ENCODE peak calls at places on chromosomes 16 and 17, in nine cellular contexts. One of them, this sample, is unnamed.

GRCh38 chr16:46638947-46639925 is 18.1 kb upstream of the SHCBP1 start:
- DNase-seq in A549: no peak
- DNase-seq in stomach: no peak
- DNase-seq in GM10248: no peak
- DNase-seq in NB4: no peak
- DNase-seq in bronchial epithelial cell: peak; percentile 50
- DNase-seq in colonic mucosa: no peak
- DNase-seq in WTC11: no peak
- DNase-seq in fibroblast of villous mesenchyme: no peak
- DNase-seq in this sample: no peak

GRCh38 chr17:71327376-71328059 is 793.3 kb upstream of the SOX9 start:
- DNase-seq in A549: no peak
- DNase-seq in stomach: no peak
- DNase-seq in GM10248: no peak
- DNase-seq in NB4: no peak
- DNase-seq in bronchial epithelial cell: peak; percentile 51
- DNase-seq in colonic mucosa: no peak
- DNase-seq in WTC11: no peak
- DNase-seq in fibroblast of villous mesenchyme: peak; percentile 14
- DNase-seq in this sample: no peak

GRCh38 chr17:73278465-73279453 is 17.1 kb upstream of the CPSF4L start:
- DNase-seq in A549: no peak
- DNase-seq in stomach: peak; percentile 51
- DNase-seq in GM10248: no peak
- DNase-seq in NB4: no peak
- DNase-seq in bronchial epithelial cell: peak; percentile 29
- DNase-seq in colonic mucosa: peak; percentile 82
- DNase-seq in WTC11: no peak
- DNase-seq in fibroblast of villous mesenchyme: peak; percentile 34
- DNase-seq in this sample: no peak

GRCh38 chr17:18004901-18005305 is 32.2 kb downstream of the DRC3 start:
- DNase-seq in A549: peak; percentile 80
- DNase-seq in stomach: no peak
- DNase-seq in GM10248: no peak
- DNase-seq in NB4: no peak
- DNase-seq in bronchial epithelial cell: no peak
- DNase-seq in colonic mucosa: no peak
- DNase-seq in WTC11: peak; percentile 47
- DNase-seq in fibroblast of villous mesenchyme: no peak
- DNase-seq in this sample: no peak

GRCh38 chr16:85945424-85945751 is 46.4 kb downstream of the IRF8 start:
- DNase-seq in A549: no peak
- DNase-seq in stomach: no peak
- DNase-seq in GM10248: no peak
- DNase-seq in NB4: no peak
- DNase-seq in bronchial epithelial cell: no peak
- DNase-seq in colonic mucosa: no peak
- DNase-seq in WTC11: no peak
- DNase-seq in fibroblast of villous mesenchyme: no peak
- DNase-seq in this sample: no peak

GRCh38 chr16:85514601-85515318 is 98.4 kb upstream of the GSE1 start:
- DNase-seq in A549: peak; percentile 95
- DNase-seq in stomach: peak; percentile 77
- DNase-seq in GM10248: no peak
- DNase-seq in NB4: no peak
- DNase-seq in bronchial epithelial cell: peak; percentile 91
- DNase-seq in colonic mucosa: peak; percentile 53
- DNase-seq in WTC11: no peak
- DNase-seq in fibroblast of villous mesenchyme: peak; percentile 93
- DNase-seq in this sample: no peak

GRCh38 chr16:54605536-54606066 is 319.0 kb upstream of the IRX3 start:
- DNase-seq in A549: no peak
- DNase-seq in stomach: no peak
- DNase-seq in GM10248: no peak
- DNase-seq in NB4: no peak
- DNase-seq in bronchial epithelial cell: no peak
- DNase-seq in colonic mucosa: no peak
- DNase-seq in WTC11: no peak
- DNase-seq in fibroblast of villous mesenchyme: no peak
- DNase-seq in this sample: no peak

GRCh38 chr17:80025140-80025539 is 10.5 kb downstream of the TBC1D16 start:
- DNase-seq in A549: no peak
- DNase-seq in stomach: no peak
- DNase-seq in GM10248: no peak
- DNase-seq in NB4: no peak
- DNase-seq in bronchial epithelial cell: peak; percentile 66
- DNase-seq in colonic mucosa: no peak
- DNase-seq in WTC11: peak; percentile 45
- DNase-seq in fibroblast of villous mesenchyme: peak; percentile 52
- DNase-seq in this sample: no peak

GRCh38 chr16:19415461-19415860 is 2.2 kb upstream of the TMC5 start:
- DNase-seq in A549: no peak
- DNase-seq in stomach: peak; percentile 73
- DNase-seq in GM10248: no peak
- DNase-seq in NB4: no peak
- DNase-seq in bronchial epithelial cell: no peak
- DNase-seq in colonic mucosa: peak; percentile 83
- DNase-seq in WTC11: no peak
- DNase-seq in fibroblast of villous mesenchyme: no peak
- DNase-seq in this sample: no peak

GRCh38 chr16:19406891-19407491 is 10.7 kb upstream of the TMC5 start:
- DNase-seq in A549: no peak
- DNase-seq in stomach: no peak
- DNase-seq in GM10248: no peak
- DNase-seq in NB4: no peak
- DNase-seq in bronchial epithelial cell: no peak
- DNase-seq in colonic mucosa: no peak
- DNase-seq in WTC11: peak; percentile 48
- DNase-seq in fibroblast of villous mesenchyme: no peak
- DNase-seq in this sample: no peak

GRCh38 chr16:19411298-19411697 is 6.4 kb upstream of the TMC5 start:
- DNase-seq in A549: no peak
- DNase-seq in stomach: no peak
- DNase-seq in GM10248: no peak
- DNase-seq in NB4: no peak
- DNase-seq in bronchial epithelial cell: no peak
- DNase-seq in colonic mucosa: no peak
- DNase-seq in WTC11: no peak
- DNase-seq in fibroblast of villous mesenchyme: no peak
- DNase-seq in this sample: no peak

GRCh38 chr16:19415918-19416317 is 1.8 kb upstream of the TMC5 start:
- DNase-seq in A549: no peak
- DNase-seq in stomach: no peak
- DNase-seq in GM10248: no peak
- DNase-seq in NB4: no peak
- DNase-seq in bronchial epithelial cell: no peak
- DNase-seq in colonic mucosa: no peak
- DNase-seq in WTC11: no peak
- DNase-seq in fibroblast of villous mesenchyme: no peak
- DNase-seq in this sample: no peak

GRCh38 chr16:19410435-19411153 is 7.1 kb upstream of the TMC5 start:
- DNase-seq in A549: peak; percentile 62
- DNase-seq in stomach: peak; percentile 75
- DNase-seq in GM10248: peak; percentile 45
- DNase-seq in NB4: no peak
- DNase-seq in bronchial epithelial cell: no peak
- DNase-seq in colonic mucosa: peak; percentile 62
- DNase-seq in WTC11: peak; percentile 80
- DNase-seq in fibroblast of villous mesenchyme: peak; percentile 5
- DNase-seq in this sample: no peak
- TF ChIP-seq CTCF in A549: peak; percentile 56
- TF ChIP-seq CTCF in stomach: no peak
- TF ChIP-seq CTCF in GM10248: peak; percentile 25
- TF ChIP-seq CTCF in NB4: no peak
- TF ChIP-seq CTCF in bronchial epithelial cell: peak; percentile 44
- TF ChIP-seq CTCF in colonic mucosa: no peak
- TF ChIP-seq CTCF in WTC11: no peak
- TF ChIP-seq CTCF in fibroblast of villous mesenchyme: peak; percentile 44
- TF ChIP-seq CTCF in this sample: no peak

GRCh38 chr17:19647697-19648474 is 665 bp upstream of the ALDH3A2 start:
- DNase-seq in A549: peak; percentile 63
- DNase-seq in stomach: peak; percentile 54
- DNase-seq in GM10248: peak; percentile 46
- DNase-seq in NB4: peak; percentile 97
- DNase-seq in bronchial epithelial cell: peak; percentile 60
- DNase-seq in colonic mucosa: peak; percentile 65
- DNase-seq in WTC11: peak; percentile 56
- DNase-seq in fibroblast of villous mesenchyme: peak; percentile 75
- DNase-seq in this sample: peak; percentile 76
- TF ChIP-seq CTCF in A549: no peak
- TF ChIP-seq CTCF in stomach: no peak
- TF ChIP-seq CTCF in GM10248: no peak
- TF ChIP-seq CTCF in NB4: no peak
- TF ChIP-seq CTCF in bronchial epithelial cell: no peak
- TF ChIP-seq CTCF in colonic mucosa: no peak
- TF ChIP-seq CTCF in WTC11: no peak
- TF ChIP-seq CTCF in fibroblast of villous mesenchyme: no peak
- TF ChIP-seq CTCF in this sample: no peak

GRCh38 chr17:77382356-77382911 is 241.7 kb downstream of the SEC14L1 start:
- DNase-seq in A549: no peak
- DNase-seq in stomach: no peak
- DNase-seq in GM10248: no peak
- DNase-seq in NB4: no peak
- DNase-seq in bronchial epithelial cell: no peak
- DNase-seq in colonic mucosa: no peak
- DNase-seq in WTC11: no peak
- DNase-seq in fibroblast of villous mesenchyme: no peak
- DNase-seq in this sample: peak; percentile 61
- TF ChIP-seq CTCF in A549: no peak
- TF ChIP-seq CTCF in stomach: no peak
- TF ChIP-seq CTCF in GM10248: no peak
- TF ChIP-seq CTCF in NB4: no peak
- TF ChIP-seq CTCF in bronchial epithelial cell: no peak
- TF ChIP-seq CTCF in colonic mucosa: no peak
- TF ChIP-seq CTCF in WTC11: no peak
- TF ChIP-seq CTCF in fibroblast of villous mesenchyme: no peak
- TF ChIP-seq CTCF in this sample: no peak

DNA sequence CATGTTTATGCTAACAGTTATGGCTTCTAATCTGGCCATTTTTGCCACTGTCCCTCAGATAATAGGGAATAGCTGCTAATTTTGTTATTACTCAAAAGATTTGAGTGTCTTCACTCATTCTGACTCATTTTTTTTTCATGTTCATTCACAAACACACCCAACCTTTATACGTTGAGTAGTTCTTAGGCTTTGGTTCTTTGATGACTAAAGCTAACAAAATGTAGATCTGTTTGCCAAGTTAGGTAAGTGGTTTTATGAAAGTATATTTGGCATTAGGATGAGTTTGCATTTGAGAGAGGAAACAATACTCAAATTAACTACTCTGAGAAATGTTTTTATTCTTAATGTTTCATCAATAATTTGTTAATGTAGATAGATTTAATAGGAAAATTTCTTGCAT is 3.7 kb downstream of the MAP2K4 start:
- DNase-seq in A549: peak; percentile 71
- DNase-seq in stomach: no peak
- DNase-seq in GM10248: no peak
- DNase-seq in NB4: no peak
- DNase-seq in bronchial epithelial cell: peak; percentile 97
- DNase-seq in colonic mucosa: no peak
- DNase-seq in WTC11: no peak
- DNase-seq in fibroblast of villous mesenchyme: no peak
- DNase-seq in this sample: no peak
- TF ChIP-seq CTCF in A549: no peak
- TF ChIP-seq CTCF in stomach: no peak
- TF ChIP-seq CTCF in GM10248: no peak
- TF ChIP-seq CTCF in NB4: no peak
- TF ChIP-seq CTCF in bronchial epithelial cell: no peak
- TF ChIP-seq CTCF in colonic mucosa: no peak
- TF ChIP-seq CTCF in WTC11: no peak
- TF ChIP-seq CTCF in fibroblast of villous mesenchyme: no peak
- TF ChIP-seq CTCF in this sample: no peak

GRCh38 chr17:19269102-19269501 is 31.9 kb downstream of the EPN2 start:
- DNase-seq in A549: no peak
- DNase-seq in stomach: no peak
- DNase-seq in GM10248: no peak
- DNase-seq in NB4: peak; percentile 19
- DNase-seq in bronchial epithelial cell: no peak
- DNase-seq in colonic mucosa: no peak
- DNase-seq in WTC11: no peak
- DNase-seq in fibroblast of villous mesenchyme: no peak
- DNase-seq in this sample: no peak
- TF ChIP-seq CTCF in A549: no peak
- TF ChIP-seq CTCF in stomach: no peak
- TF ChIP-seq CTCF in GM10248: no peak
- TF ChIP-seq CTCF in NB4: no peak
- TF ChIP-seq CTCF in bronchial epithelial cell: no peak
- TF ChIP-seq CTCF in colonic mucosa: no peak
- TF ChIP-seq CTCF in WTC11: no peak
- TF ChIP-seq CTCF in fibroblast of villous mesenchyme: no peak
- TF ChIP-seq CTCF in this sample: no peak

GRCh38 chr17:44124118-44124438 is 637 bp upstream of the HDAC5 start:
- DNase-seq in A549: no peak
- DNase-seq in stomach: no peak
- DNase-seq in GM10248: no peak
- DNase-seq in NB4: no peak
- DNase-seq in bronchial epithelial cell: no peak
- DNase-seq in colonic mucosa: no peak
- DNase-seq in WTC11: no peak
- DNase-seq in fibroblast of villous mesenchyme: no peak
- DNase-seq in this sample: no peak
- TF ChIP-seq CTCF in A549: no peak
- TF ChIP-seq CTCF in stomach: no peak
- TF ChIP-seq CTCF in GM10248: no peak
- TF ChIP-seq CTCF in NB4: no peak
- TF ChIP-seq CTCF in bronchial epithelial cell: no peak
- TF ChIP-seq CTCF in colonic mucosa: no peak
- TF ChIP-seq CTCF in WTC11: no peak
- TF ChIP-seq CTCF in fibroblast of villous mesenchyme: no peak
- TF ChIP-seq CTCF in this sample: no peak